ENCODE peak calls at places on chromosome 3, in eight cellular contexts. One of them, this sample, is unnamed.

GRCh38 chr3:188531210-188531609 is 377.3 kb downstream of the LPP start:
- DNase-seq in caudate nucleus: no peak
- DNase-seq in B cell: no peak
- DNase-seq in colonic mucosa: no peak
- DNase-seq in EH: peak; percentile 68
- DNase-seq in ovary: no peak
- DNase-seq in HEK293T: no peak
- DNase-seq in T-helper 17 cell: no peak
- DNase-seq in this sample: no peak

GRCh38 chr3:49813497-49814174 is at the start of gene UBA7:
- DNase-seq in B cell: peak; percentile 46
- DNase-seq in caudate nucleus: no peak
- DNase-seq in EH: peak; percentile 82
- DNase-seq in colonic mucosa: peak; percentile 66
- DNase-seq in ovary: peak; percentile 65
- DNase-seq in HEK293T: no peak
- DNase-seq in T-helper 17 cell: no peak
- DNase-seq in this sample: no peak

GRCh38 chr3:8800016-8800415 is 30.6 kb upstream of the OXTR start:
- DNase-seq in T-helper 17 cell: no peak
- DNase-seq in caudate nucleus: no peak
- DNase-seq in colonic mucosa: no peak
- DNase-seq in ovary: no peak
- DNase-seq in B cell: no peak
- DNase-seq in EH: peak; percentile 56
- DNase-seq in HEK293T: no peak
- DNase-seq in this sample: no peak

GRCh38 chr3:16069149-16069922 is 105.1 kb upstream of the GALNT15 start:
- DNase-seq in caudate nucleus: no peak
- DNase-seq in B cell: no peak
- DNase-seq in EH: peak; percentile 93
- DNase-seq in T-helper 17 cell: no peak
- DNase-seq in HEK293T: no peak
- DNase-seq in colonic mucosa: no peak
- DNase-seq in ovary: no peak
- DNase-seq in this sample: peak; percentile 93

GRCh38 chr3:5162102-5162501 is 25.4 kb upstream of the EDEM1 start:
- DNase-seq in ovary: no peak
- DNase-seq in EH: peak; percentile 86
- DNase-seq in colonic mucosa: no peak
- DNase-seq in T-helper 17 cell: no peak
- DNase-seq in B cell: no peak
- DNase-seq in caudate nucleus: no peak
- DNase-seq in HEK293T: no peak
- DNase-seq in this sample: no peak

GRCh38 chr3:99562990-99563607 is 75.3 kb upstream of the COL8A1 start:
- DNase-seq in caudate nucleus: no peak
- DNase-seq in HEK293T: no peak
- DNase-seq in colonic mucosa: no peak
- DNase-seq in T-helper 17 cell: no peak
- DNase-seq in B cell: no peak
- DNase-seq in EH: peak; percentile 84
- DNase-seq in ovary: no peak
- DNase-seq in this sample: no peak

GRCh38 chr3:108159128-108159527 is 63.1 kb downstream of the IFT57 start:
- DNase-seq in caudate nucleus: no peak
- DNase-seq in HEK293T: no peak
- DNase-seq in B cell: no peak
- DNase-seq in colonic mucosa: no peak
- DNase-seq in EH: peak; percentile 26
- DNase-seq in T-helper 17 cell: no peak
- DNase-seq in ovary: no peak
- DNase-seq in this sample: no peak

GRCh38 chr3:194275721-194276120 is 75.4 kb downstream of the CPN2 start:
- DNase-seq in EH: no peak
- DNase-seq in ovary: peak; percentile 11
- DNase-seq in caudate nucleus: no peak
- DNase-seq in B cell: no peak
- DNase-seq in HEK293T: no peak
- DNase-seq in colonic mucosa: no peak
- DNase-seq in T-helper 17 cell: no peak
- DNase-seq in this sample: no peak

GRCh38 chr3:50318615-50319014 is 3.9 kb downstream of the HYAL2 start:
- DNase-seq in colonic mucosa: no peak
- DNase-seq in T-helper 17 cell: no peak
- DNase-seq in ovary: no peak
- DNase-seq in EH: no peak
- DNase-seq in HEK293T: no peak
- DNase-seq in caudate nucleus: no peak
- DNase-seq in B cell: no peak
- DNase-seq in this sample: no peak

GRCh38 chr3:82586414-82586813 is 825.0 kb upstream of the GBE1 start:
- DNase-seq in EH: no peak
- DNase-seq in HEK293T: no peak
- DNase-seq in colonic mucosa: no peak
- DNase-seq in ovary: no peak
- DNase-seq in T-helper 17 cell: no peak
- DNase-seq in B cell: no peak
- DNase-seq in caudate nucleus: no peak
- DNase-seq in this sample: no peak

GRCh38 chr3:18868911-18869689 is 279.2 kb upstream of the KCNH8 start:
- DNase-seq in ovary: no peak
- DNase-seq in B cell: no peak
- DNase-seq in colonic mucosa: no peak
- DNase-seq in caudate nucleus: no peak
- DNase-seq in HEK293T: no peak
- DNase-seq in T-helper 17 cell: no peak
- DNase-seq in EH: no peak
- DNase-seq in this sample: no peak

GRCh38 chr3:149367021-149367840 is 10.2 kb downstream of the TM4SF1 start:
- DNase-seq in caudate nucleus: no peak
- DNase-seq in ovary: no peak
- DNase-seq in EH: peak; percentile 57
- DNase-seq in colonic mucosa: peak; percentile 74
- DNase-seq in HEK293T: no peak
- DNase-seq in T-helper 17 cell: no peak
- DNase-seq in B cell: no peak
- DNase-seq in this sample: peak; percentile 95

GRCh38 chr3:188693435-188693834 is 478.3 kb upstream of the TPRG1 start:
- DNase-seq in EH: no peak
- DNase-seq in T-helper 17 cell: no peak
- DNase-seq in B cell: no peak
- DNase-seq in colonic mucosa: no peak
- DNase-seq in ovary: no peak
- DNase-seq in caudate nucleus: no peak
- DNase-seq in HEK293T: no peak
- DNase-seq in this sample: no peak

GRCh38 chr3:122498152-122498551 is 16.6 kb downstream of the KPNA1 start:
- DNase-seq in T-helper 17 cell: no peak
- DNase-seq in caudate nucleus: no peak
- DNase-seq in B cell: no peak
- DNase-seq in EH: no peak
- DNase-seq in HEK293T: no peak
- DNase-seq in colonic mucosa: no peak
- DNase-seq in ovary: no peak
- DNase-seq in this sample: no peak

GRCh38 chr3:148604270-148605085 is 93.2 kb upstream of the AGTR1 start:
- DNase-seq in B cell: no peak
- DNase-seq in colonic mucosa: no peak
- DNase-seq in EH: peak; percentile 4
- DNase-seq in ovary: no peak
- DNase-seq in caudate nucleus: no peak
- DNase-seq in T-helper 17 cell: no peak
- DNase-seq in HEK293T: no peak
- DNase-seq in this sample: peak; percentile 13

GRCh38 chr3:195112361-195112791 is 158.6 kb downstream of the XXYLT1 start:
- DNase-seq in B cell: no peak
- DNase-seq in colonic mucosa: no peak
- DNase-seq in EH: no peak
- DNase-seq in ovary: no peak
- DNase-seq in T-helper 17 cell: no peak
- DNase-seq in caudate nucleus: no peak
- DNase-seq in HEK293T: no peak
- DNase-seq in this sample: no peak

GRCh38 chr3:185585523-185585861 is 603 bp upstream of the SENP2 start:
- DNase-seq in colonic mucosa: peak; percentile 28
- DNase-seq in HEK293T: no peak
- DNase-seq in T-helper 17 cell: no peak
- DNase-seq in caudate nucleus: no peak
- DNase-seq in ovary: no peak
- DNase-seq in EH: no peak
- DNase-seq in B cell: no peak
- DNase-seq in this sample: no peak

GRCh38 chr3:100033184-100033583 is 81.1 kb downstream of the FILIP1L start:
- DNase-seq in B cell: no peak
- DNase-seq in HEK293T: no peak
- DNase-seq in caudate nucleus: no peak
- DNase-seq in colonic mucosa: no peak
- DNase-seq in T-helper 17 cell: no peak
- DNase-seq in EH: peak; percentile 66
- DNase-seq in ovary: peak; percentile 76
- DNase-seq in this sample: peak; percentile 37

GRCh38 chr3:135084404-135084803 is 289.3 kb downstream of the EPHB1 start:
- DNase-seq in HEK293T: no peak
- DNase-seq in B cell: no peak
- DNase-seq in EH: peak; percentile 4
- DNase-seq in T-helper 17 cell: no peak
- DNase-seq in colonic mucosa: no peak
- DNase-seq in ovary: no peak
- DNase-seq in caudate nucleus: no peak
- DNase-seq in this sample: no peak

GRCh38 chr3:55305714-55306485 is 181.2 kb downstream of the WNT5A start:
- DNase-seq in B cell: no peak
- DNase-seq in caudate nucleus: no peak
- DNase-seq in ovary: no peak
- DNase-seq in colonic mucosa: no peak
- DNase-seq in EH: peak; percentile 38
- DNase-seq in HEK293T: no peak
- DNase-seq in T-helper 17 cell: no peak
- DNase-seq in this sample: no peak

GRCh38 chr3:46213201-46213600 is 5.1 kb upstream of the CCR1 start:
- DNase-seq in T-helper 17 cell: no peak
- DNase-seq in HEK293T: no peak
- DNase-seq in EH: no peak
- DNase-seq in B cell: no peak
- DNase-seq in caudate nucleus: no peak
- DNase-seq in colonic mucosa: no peak
- DNase-seq in ovary: no peak
- DNase-seq in this sample: no peak

GRCh38 chr3:185733980-185734724 is 90.7 kb downstream of the IGF2BP2 start:
- DNase-seq in HEK293T: peak; percentile 61
- DNase-seq in ovary: peak; percentile 14
- DNase-seq in B cell: no peak
- DNase-seq in T-helper 17 cell: no peak
- DNase-seq in caudate nucleus: no peak
- DNase-seq in EH: peak; percentile 85
- DNase-seq in colonic mucosa: peak; percentile 82
- DNase-seq in this sample: peak; percentile 82

GRCh38 chr3:13546667-13547171 is 2.2 kb upstream of the FBLN2 start:
- DNase-seq in T-helper 17 cell: no peak
- DNase-seq in EH: peak; percentile 88
- DNase-seq in colonic mucosa: no peak
- DNase-seq in caudate nucleus: no peak
- DNase-seq in HEK293T: no peak
- DNase-seq in B cell: no peak
- DNase-seq in ovary: no peak
- DNase-seq in this sample: peak; percentile 35

GRCh38 chr3:132521921-132522320 is 75.1 kb upstream of the ACKR4 start:
- DNase-seq in ovary: no peak
- DNase-seq in B cell: no peak
- DNase-seq in HEK293T: no peak
- DNase-seq in T-helper 17 cell: no peak
- DNase-seq in colonic mucosa: no peak
- DNase-seq in EH: no peak
- DNase-seq in caudate nucleus: no peak
- DNase-seq in this sample: no peak

GRCh38 chr3:113111308-113111707 is 100.0 kb upstream of the BOC start:
- DNase-seq in T-helper 17 cell: no peak
- DNase-seq in HEK293T: no peak
- DNase-seq in B cell: no peak
- DNase-seq in ovary: no peak
- DNase-seq in EH: no peak
- DNase-seq in colonic mucosa: no peak
- DNase-seq in caudate nucleus: no peak
- DNase-seq in this sample: no peak

GRCh38 chr3:72904156-72904555 is 16.3 kb downstream of the GXYLT2 start:
- DNase-seq in B cell: no peak
- DNase-seq in ovary: no peak
- DNase-seq in HEK293T: peak; percentile 37
- DNase-seq in caudate nucleus: no peak
- DNase-seq in T-helper 17 cell: no peak
- DNase-seq in EH: no peak
- DNase-seq in colonic mucosa: no peak
- DNase-seq in this sample: no peak

GRCh38 chr3:44981751-44982150 is 5.7 kb downstream of the EXOSC7 start:
- DNase-seq in colonic mucosa: no peak
- DNase-seq in HEK293T: no peak
- DNase-seq in B cell: no peak
- DNase-seq in ovary: no peak
- DNase-seq in caudate nucleus: no peak
- DNase-seq in T-helper 17 cell: peak; percentile 18
- DNase-seq in EH: no peak
- DNase-seq in this sample: no peak